ENCODE peak calls at places on chromosomes 7 and 10, in nine cellular contexts. A is astrocyte; D is IMR-90; K is tibial nerve; C is uterus; F is breast epithelium; I is transverse colon; Q is CD8-positive, alpha-beta memory T cell; G is adrenal gland. U is an unnamed sample. For H3K4me1, the result is how much of the 10 kb centered on the place peaks cover.

GRCh38 chr7:149799397-149800168 is 26.2 kb upstream of the ZNF467 start:
- DNase-seq in A (no peak), D (no peak), K (no peak), C (no peak), F (no peak), I (peak), Q (peak), G (no peak), U (peak)

GRCh38 chr10:107553470-107553869 is 389.0 kb upstream of the SORCS1 start:
- DNase-seq in A (peak), D (peak), K (no peak), C (no peak), F (no peak), I (no peak), Q (no peak), G (no peak), U (no peak)

GRCh38 chr7:31958216-31958615 is 112.0 kb downstream of the PDE1C start:
- DNase-seq in A (peak), D (peak), K (no peak), C (no peak), F (no peak), I (no peak), Q (no peak), G (no peak), U (no peak)

GRCh38 chr7:12490105-12490688 is 80.3 kb upstream of the SCIN start:
- DNase-seq in A (peak), D (peak), K (no peak), C (no peak), F (no peak), I (no peak), Q (no peak), G (no peak), U (no peak)

GRCh38 chr7:158227258-158227657 is 360.4 kb downstream of the PTPRN2 start:
- DNase-seq in A (no peak), D (no peak), K (no peak), C (no peak), F (no peak), I (no peak), Q (no peak), G (no peak), U (no peak)

GRCh38 chr7:1847260-1848001 is 177.4 kb downstream of the ELFN1 start:
- DNase-seq in A (no peak), D (no peak), K (no peak), C (no peak), F (no peak), I (no peak), Q (no peak), G (no peak), U (no peak)

GRCh38 chr7:130290745-130291144 is 2.2 kb upstream of the CPA4 start:
- DNase-seq in A (peak), D (peak), K (no peak), C (no peak), F (no peak), I (no peak), Q (no peak), G (no peak), U (no peak)

GRCh38 chr10:79159141-79159619 is 90.4 kb downstream of the ZMIZ1 start:
- DNase-seq in A (peak), D (peak), K (no peak), C (no peak), F (no peak), I (no peak), Q (no peak), G (peak), U (no peak)

GRCh38 chr7:132614428-132615076 is 38.3 kb upstream of the PLXNA4 start:
- DNase-seq in A (no peak), D (no peak), K (no peak), C (no peak), F (no peak), I (peak), Q (no peak), G (peak), U (peak)

GRCh38 chr7:7221602-7222038 is 39.3 kb downstream of the C1GALT1 start:
- DNase-seq in A (peak), D (peak), K (no peak), C (no peak), F (no peak), I (no peak), Q (no peak), G (no peak), U (no peak)

GRCh38 chr7:27179030-27179429 is 4.9 kb upstream of the HOXA10 start:
- DNase-seq in A (no peak), D (no peak), K (peak), C (peak), F (no peak), I (no peak), Q (no peak), G (no peak), U (no peak)

GRCh38 chr7:42407311-42407710 is 170.3 kb upstream of the GLI3 start:
- DNase-seq in A (no peak), D (no peak), K (no peak), C (no peak), F (no peak), I (no peak), Q (no peak), G (no peak), U (no peak)

GRCh38 chr7:91875851-91876250 is 4.7 kb downstream of the MTERF1 start:
- DNase-seq in A (no peak), D (no peak), K (no peak), C (no peak), F (no peak), I (no peak), Q (no peak), G (no peak), U (no peak)

GRCh38 chr10:119161680-119162079 is 3.8 kb downstream of the SFXN4 start:
- DNase-seq in A (peak), D (peak), K (no peak), C (no peak), F (no peak), I (no peak), Q (no peak), G (peak), U (no peak)

GRCh38 chr7:4277936-4278335 is 404.2 kb upstream of the FOXK1 start:
- DNase-seq in A (no peak), D (no peak), K (no peak), C (no peak), F (no peak), I (no peak), Q (no peak), G (no peak), U (no peak)

GRCh38 chr7:142812437-142813215 is 41.9 kb downstream of the PRSS2 start:
- DNase-seq in A (peak), D (no peak), K (no peak), C (no peak), F (no peak), I (no peak), Q (no peak), G (no peak), U (no peak)

GRCh38 chr7:66575398-66575797 is 53.3 kb upstream of the KCTD7 start:
- DNase-seq in A (no peak), D (no peak), K (no peak), C (no peak), F (no peak), I (no peak), Q (no peak), G (no peak), U (no peak)

GRCh38 chr10:60336901-60337630 is 52.6 kb downstream of the ANK3 start:
- DNase-seq in A (no peak), D (no peak), K (no peak), C (no peak), F (no peak), I (no peak), Q (no peak), G (no peak), U (no peak)

GRCh38 chr10:3763035-3763456 is 22.0 kb downstream of the KLF6 start:
- DNase-seq in A (peak), D (peak), K (no peak), C (no peak), F (no peak), I (peak), Q (no peak), G (no peak), U (peak)

GRCh38 chr7:24401628-24402593 is 117.9 kb downstream of the NPY start:
- DNase-seq in A (peak), D (peak), K (no peak), C (no peak), F (no peak), I (no peak), Q (no peak), G (no peak), U (no peak)

GRCh38 chr10:129046074-129046681 is 420.9 kb upstream of the MGMT start:
- DNase-seq in A (no peak), D (no peak), K (no peak), C (no peak), F (no peak), I (no peak), Q (no peak), G (peak), U (no peak)

GRCh38 chr7:55504093-55504859 is 68.0 kb downstream of the VOPP1 start:
- DNase-seq in A (peak), D (peak), K (no peak), C (no peak), F (no peak), I (no peak), Q (no peak), G (no peak), U (no peak)

GRCh38 chr7:55522268-55522902 is 49.9 kb downstream of the VOPP1 start:
- DNase-seq in A (no peak), D (no peak), K (no peak), C (no peak), F (no peak), I (no peak), Q (no peak), G (no peak), U (no peak)

GRCh38 chr7:84238611-84239010 is 44.0 kb upstream of the SEMA3A start:
- DNase-seq in A (no peak), D (no peak), K (no peak), C (no peak), F (no peak), I (no peak), Q (no peak), G (no peak), U (no peak)

GRCh38 chr10:122333037-122333436 is 41.5 kb upstream of the PLEKHA1 start:
- DNase-seq in A (no peak), D (no peak), K (no peak), C (no peak), F (no peak), I (no peak), Q (no peak), G (no peak), U (no peak)

GRCh38 chr10:68155615-68156205 is 46.4 kb downstream of the MYPN start:
- DNase-seq in A (peak), D (peak), K (no peak), C (no peak), F (no peak), I (no peak), Q (no peak), G (no peak), U (no peak)

GRCh38 chr10:103545771-103546281 is 52.3 kb downstream of the NEURL1 start:
- DNase-seq in A (no peak), D (no peak), K (no peak), C (no peak), F (peak), I (no peak), Q (no peak), G (no peak), U (no peak)

GRCh38 chr7:102927303-102927933 is 14.6 kb downstream of the LRRC17 start:
- DNase-seq in A (peak), D (no peak), K (no peak), C (no peak), F (no peak), I (no peak), Q (no peak), G (no peak), U (no peak)

GRCh38 chr10:48391994-48392393 is 85.5 kb downstream of the MAPK8 start:
- DNase-seq in A (peak), D (no peak), K (no peak), C (no peak), F (no peak), I (no peak), Q (no peak), G (no peak), U (no peak)

GRCh38 chr7:271266-272107 is 18.5 kb upstream of the FOXL3 start:
- DNase-seq in A (peak), D (no peak), K (no peak), C (no peak), F (no peak), I (no peak), Q (no peak), G (no peak), U (no peak)

GRCh38 chr7:27889800-27890199 is 149.8 kb downstream of the TAX1BP1 start:
- DNase-seq in A (no peak), D (no peak), K (no peak), C (no peak), F (no peak), I (no peak), Q (no peak), G (no peak), U (no peak)

GRCh38 chr7:157434701-157435100 is 97.9 kb downstream of the DNAJB6 start:
- DNase-seq in A (no peak), D (no peak), K (no peak), C (no peak), F (peak), I (no peak), Q (no peak), G (no peak), U (no peak)

GRCh38 chr10:121096617-121097431 is 245.7 kb downstream of the WDR11 start:
- DNase-seq in A (peak), D (no peak), K (peak), C (no peak), F (no peak), I (peak), Q (no peak), G (peak), U (no peak)

GRCh38 chr7:72924417-72924747 is 513 bp upstream of the POM121 start:
- DNase-seq in A (no peak), D (no peak), K (no peak), C (no peak), F (no peak), I (no peak), Q (no peak), G (no peak), U (no peak)

GRCh38 chr10:79292789-79293746 is 54.2 kb upstream of the PPIF start:
- DNase-seq in A (no peak), D (no peak), K (no peak), C (no peak), F (no peak), I (no peak), Q (no peak), G (no peak), U (no peak)

GRCh38 chr10:132407243-132407746 is 10.3 kb downstream of the PWWP2B start:
- DNase-seq in A (no peak), D (no peak), K (no peak), C (no peak), F (peak), I (peak), Q (no peak), G (peak), U (peak)

GRCh38 chr10:1187855-1188555 is 131.8 kb downstream of the WDR37 start:
- DNase-seq in A (no peak), D (no peak), K (no peak), C (peak), F (peak), I (no peak), Q (no peak), G (no peak), U (no peak)

GRCh38 chr10:24465899-24466615 is 257.1 kb downstream of the KIAA1217 start:
- DNase-seq in A (peak), D (peak), K (no peak), C (no peak), F (no peak), I (peak), Q (no peak), G (peak), U (peak)

GRCh38 chr10:70589762-70590662 is 12.5 kb downstream of the PRF1 start:
- DNase-seq in A (peak), D (peak), K (no peak), C (no peak), F (no peak), I (no peak), Q (no peak), G (no peak), U (no peak)
- H3K4me1 ChIP-seq in A (under half), D (under half), K (under half), C (under half), F (under half), I (under half), Q (under half), G (under half), U (under half)

DNA sequence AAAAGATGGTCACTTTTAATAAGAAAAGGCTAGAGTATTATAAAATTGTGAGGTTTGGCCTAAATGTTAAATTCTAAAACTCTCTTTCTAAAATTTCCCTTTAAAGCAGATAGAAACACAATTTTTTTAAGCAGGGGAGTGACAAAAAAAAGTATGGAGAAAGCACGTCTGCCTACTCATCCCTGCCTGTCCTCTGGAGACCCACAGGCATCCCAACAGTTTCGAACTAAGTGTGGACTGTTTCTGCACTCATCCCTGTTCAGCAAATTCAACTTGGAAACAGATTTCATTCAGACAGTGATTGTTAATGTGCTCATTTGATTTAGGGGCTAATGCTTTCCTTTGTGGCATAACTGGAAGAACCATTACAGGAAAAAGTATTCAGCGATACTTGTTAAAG is 192.6 kb upstream of the CXCL12 start:
- DNase-seq in A (no peak), D (no peak), K (no peak), C (no peak), F (no peak), I (no peak), Q (no peak), G (no peak), U (no peak)
- H3K27ac ChIP-seq in A (no peak), D (no peak), K (peak), C (peak), F (peak), I (no peak), Q (no peak), G (no peak), U (no peak)

DNA sequence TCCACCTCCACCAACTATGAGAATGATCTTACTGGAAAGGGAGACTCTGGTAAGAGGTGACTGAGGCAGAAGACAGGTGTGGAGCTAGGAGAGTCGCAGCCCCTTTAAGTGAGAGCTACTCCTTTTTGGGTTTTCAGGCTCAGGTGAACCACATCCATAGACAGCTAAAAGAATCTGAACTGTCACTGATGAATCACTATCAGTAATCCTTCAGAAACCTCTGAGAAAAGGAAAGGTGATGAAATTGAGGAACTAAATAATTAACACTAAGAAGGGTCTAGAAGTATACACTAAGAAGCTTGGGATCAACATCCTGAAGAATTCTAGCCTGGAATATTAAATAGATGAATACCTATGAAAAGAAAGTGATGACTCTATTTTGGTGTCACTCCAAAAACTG is 83.0 kb downstream of the SORBS1 start:
- DNase-seq in A (no peak), D (no peak), K (no peak), C (no peak), F (no peak), I (no peak), Q (no peak), G (no peak), U (no peak)
- H3K4me1 ChIP-seq in A (under half), D (under half), K (half or more), C (under half), F (under half), I (half or more), Q (under half), G (under half), U (under half)

GRCh38 chr10:86824151-86824550 is 67.7 kb downstream of the BMPR1A start:
- DNase-seq in A (no peak), D (no peak), K (no peak), C (no peak), F (no peak), I (no peak), Q (no peak), G (no peak), U (no peak)

GRCh38 chr10:86820509-86820908 is 64.1 kb downstream of the BMPR1A start:
- DNase-seq in A (no peak), D (no peak), K (no peak), C (no peak), F (no peak), I (no peak), Q (no peak), G (no peak), U (no peak)

GRCh38 chr10:86823565-86823964 is 67.1 kb downstream of the BMPR1A start:
- DNase-seq in A (no peak), D (no peak), K (no peak), C (no peak), F (no peak), I (no peak), Q (no peak), G (no peak), U (no peak)

GRCh38 chr10:86819567-86819966 is 63.1 kb downstream of the BMPR1A start:
- DNase-seq in A (peak), D (peak), K (no peak), C (no peak), F (no peak), I (no peak), Q (no peak), G (no peak), U (no peak)

GRCh38 chr10:86821600-86821999 is 65.2 kb downstream of the BMPR1A start:
- DNase-seq in A (peak), D (peak), K (no peak), C (no peak), F (no peak), I (no peak), Q (no peak), G (no peak), U (no peak)
- H3K27ac ChIP-seq in A (no peak), D (no peak), K (no peak), C (no peak), F (no peak), I (no peak), Q (no peak), G (no peak), U (no peak)

GRCh38 chr10:20936388-20936787 is 39.3 kb upstream of the NEBL start:
- DNase-seq in A (no peak), D (no peak), K (no peak), C (no peak), F (no peak), I (no peak), Q (no peak), G (no peak), U (no peak)
- H3K4me1 ChIP-seq in A (under half), D (under half), K (under half), C (under half), F (under half), I (under half), Q (under half), G (under half), U (under half)

GRCh38 chr7:48088559-48089414 is at the start of gene UPP1:
- DNase-seq in A (peak), D (peak), K (peak), C (peak), F (peak), I (peak), Q (peak), G (peak), U (peak)

GRCh38 chr7:48091506-48092433 is 2.7 kb downstream of the UPP1 start:
- DNase-seq in A (no peak), D (no peak), K (no peak), C (no peak), F (no peak), I (no peak), Q (no peak), G (no peak), U (peak)

GRCh38 chr7:48087349-48087748 is 1.7 kb upstream of the UPP1 start:
- DNase-seq in A (peak), D (peak), K (no peak), C (no peak), F (no peak), I (no peak), Q (no peak), G (no peak), U (no peak)

GRCh38 chr7:48089415-48089975 is 430 bp downstream of the UPP1 start:
- DNase-seq in A (no peak), D (no peak), K (no peak), C (no peak), F (no peak), I (peak), Q (peak), G (peak), U (peak)

DNA sequence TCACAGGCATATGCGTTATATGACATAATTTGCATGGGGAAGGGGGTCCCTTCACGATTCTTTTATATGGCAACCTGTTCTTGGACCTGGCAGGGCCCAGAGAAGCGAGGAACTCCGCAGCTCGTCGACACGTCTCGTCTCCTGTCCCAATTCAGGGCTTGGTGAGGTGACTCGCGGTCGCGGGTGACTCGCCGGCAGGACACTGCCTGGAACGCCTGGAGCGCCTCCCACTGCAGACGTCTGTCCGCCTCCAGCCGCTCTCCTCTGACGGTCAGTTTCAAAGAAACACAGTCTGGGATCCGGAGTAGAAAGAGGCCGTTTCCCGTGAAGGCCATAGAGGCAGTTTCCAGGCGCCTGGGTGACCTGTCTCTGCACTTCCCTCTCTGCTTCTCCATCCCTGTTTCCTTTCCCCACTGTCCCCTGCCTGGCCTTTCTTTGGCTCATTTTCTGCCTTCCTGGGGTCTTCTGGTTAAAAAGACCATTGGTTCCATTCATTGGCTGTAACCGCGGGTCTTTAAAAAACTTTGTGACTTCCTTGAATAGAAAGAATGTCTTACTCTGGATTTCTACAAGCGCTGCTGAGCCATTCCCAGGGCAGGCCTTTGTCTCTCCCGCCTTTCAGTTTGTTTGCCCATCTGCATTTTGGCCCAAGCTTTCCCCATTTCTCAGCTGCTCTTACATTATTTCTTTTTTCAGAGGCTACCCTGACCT is 1.2 kb downstream of the UPP1 start:
- DNase-seq in A (peak), D (peak), K (no peak), C (no peak), F (no peak), I (peak), Q (no peak), G (peak), U (peak)
- H3K27ac ChIP-seq in A (peak), D (no peak), K (peak), C (peak), F (no peak), I (peak), Q (peak), G (peak), U (peak)